ENCODE peak calls at places on chromosome 13, in six cellular contexts. C is AG04450, J is body of pancreas, V is mucosa of descending colon, H is RWPE1, G is upper lobe of right lung. F is an unnamed sample.

GRCh38 chr13:102825921-102826706 is 19.7 kb upstream of the ERCC5 start:
- DNase-seq in G (no peak), C (peak; percentile 71), H (peak; percentile 84), V (no peak), J (no peak), F (peak; percentile 93)

GRCh38 chr13:20828540-20829364 is 55.0 kb upstream of the EEF1AKMT1 start:
- DNase-seq in C (no peak), J (peak; percentile 17), H (peak; percentile 45), G (no peak), V (peak; percentile 52), F (peak; percentile 47)

GRCh38 chr13:50129923-50130685 is 114.9 kb downstream of the KCNRG start:
- DNase-seq in H (no peak), V (peak; percentile 29), C (no peak), J (no peak), G (peak; percentile 71), F (no peak)

GRCh38 chr13:111903143-111903542 is 163.8 kb upstream of the SOX1 start:
- DNase-seq in C (no peak), V (no peak), J (no peak), G (no peak), H (no peak), F (no peak)

GRCh38 chr13:24270639-24271131 is 38.7 kb upstream of the C1QTNF9 start:
- DNase-seq in V (peak; percentile 63), G (peak; percentile 85), C (no peak), J (peak; percentile 60), H (no peak), F (no peak)

GRCh38 chr13:114249062-114249461 is 14.4 kb downstream of the CDC16 start:
- DNase-seq in C (no peak), H (no peak), V (peak; percentile 53), J (no peak), G (no peak), F (no peak)

GRCh38 chr13:24348797-24349515 is 39.6 kb downstream of the C1QTNF9 start:
- DNase-seq in H (no peak), V (peak; percentile 92), G (no peak), J (peak; percentile 89), C (no peak), F (no peak)

GRCh38 chr13:41411536-41411935 is 45.8 kb upstream of the RGCC start:
- DNase-seq in G (no peak), H (peak; percentile 35), V (peak; percentile 7), J (no peak), C (peak; percentile 16), F (peak; percentile 61)

GRCh38 chr13:36475468-36475867 is 43.2 kb downstream of the CCNA1 start:
- DNase-seq in G (no peak), H (peak; percentile 37), J (no peak), C (no peak), V (no peak), F (peak; percentile 1)

GRCh38 chr13:60273971-60274370 is 110.2 kb upstream of the DIAPH3 start:
- DNase-seq in G (no peak), H (no peak), V (no peak), J (no peak), C (no peak), F (no peak)

GRCh38 chr13:95564091-95564490 is 11.6 kb downstream of the CLDN10 start:
- DNase-seq in C (no peak), V (no peak), J (no peak), H (no peak), G (no peak), F (no peak)

GRCh38 chr13:21925720-21926119 is 254.8 kb downstream of the FGF9 start:
- DNase-seq in G (no peak), J (no peak), C (no peak), H (no peak), V (no peak), F (no peak)

GRCh38 chr13:100203696-100204367 is 114.9 kb downstream of the PCCA start:
- DNase-seq in H (peak; percentile 10), V (no peak), J (no peak), G (no peak), C (no peak), F (no peak)

GRCh38 chr13:106372199-106373160 is 163.0 kb downstream of the EFNB2 start:
- DNase-seq in V (no peak), J (no peak), G (no peak), H (no peak), C (no peak), F (peak; percentile 24)

GRCh38 chr13:33101835-33102234 is 85.6 kb downstream of the KL start:
- DNase-seq in V (no peak), H (no peak), J (no peak), C (no peak), G (no peak), F (no peak)

GRCh38 chr13:72146816-72147215 is 279.8 kb upstream of the DACH1 start:
- DNase-seq in V (no peak), J (no peak), H (no peak), C (no peak), G (no peak), F (no peak)

GRCh38 chr13:105087941-105088340 is 1447.5 kb downstream of the EFNB2 start:
- DNase-seq in V (no peak), J (no peak), H (no peak), C (no peak), G (no peak), F (no peak)

GRCh38 chr13:93224545-93224944 is 2.1 kb upstream of the GPC6 start:
- DNase-seq in V (no peak), C (no peak), H (no peak), G (no peak), J (no peak), F (no peak)

GRCh38 chr13:112198611-112199010 is 131.7 kb downstream of the SOX1 start:
- DNase-seq in C (no peak), V (no peak), H (no peak), J (no peak), G (no peak), F (no peak)

DNA sequence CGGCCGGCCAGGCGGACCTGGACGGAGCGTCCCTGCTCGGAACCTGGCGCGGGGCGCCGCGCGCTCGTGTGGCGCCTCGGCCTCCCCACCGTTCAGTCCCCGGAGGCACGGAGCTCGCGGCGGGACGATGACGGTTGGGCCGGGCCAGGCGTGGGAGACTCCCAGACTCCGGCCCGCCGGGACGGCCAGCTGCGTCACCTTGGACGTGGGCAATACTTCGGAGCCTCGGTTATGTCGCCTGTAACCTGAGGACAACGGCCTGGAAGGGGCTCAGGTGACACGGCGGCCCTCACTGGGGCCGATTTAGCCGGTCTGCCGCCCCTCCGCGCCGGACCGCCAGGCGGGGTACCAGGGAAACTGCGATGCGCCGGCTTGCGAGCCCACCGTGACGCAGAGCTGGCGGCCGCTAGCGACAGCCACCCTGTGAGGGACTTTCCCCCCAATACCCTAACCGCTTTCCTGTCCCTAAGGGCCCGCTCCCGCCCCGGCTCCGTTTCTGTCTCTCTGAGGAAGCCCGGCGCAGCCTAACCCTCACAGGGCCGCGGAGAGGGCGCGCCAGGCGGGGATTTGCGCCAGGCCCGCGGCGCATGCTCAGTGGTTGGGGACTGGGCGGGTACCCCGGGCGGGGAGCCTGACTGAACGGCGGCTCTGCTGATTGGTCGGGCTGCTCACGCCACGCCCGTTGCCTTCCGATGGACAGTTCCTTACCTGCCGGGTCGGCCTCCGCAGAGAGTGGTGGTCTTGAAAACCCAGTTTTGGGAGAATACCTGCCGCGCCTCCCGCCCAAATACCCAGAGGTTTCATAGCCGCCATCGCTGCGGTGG is 109.5 kb upstream of the DOCK9 start:
- DNase-seq in C (peak; percentile 32), H (peak; percentile 98), J (peak; percentile 93), V (peak; percentile 93), G (peak; percentile 96), F (peak; percentile 59)
- TF ChIP-seq CTCF in C (no peak), H (no peak), J (peak; percentile 22), V (peak; percentile 21), G (peak; percentile 40), F (peak; percentile 33)

GRCh38 chr13:31044658-31045620 is 112.5 kb downstream of the TEX26 start:
- DNase-seq in C (no peak), J (no peak), V (peak; percentile 31), H (no peak), G (no peak), F (no peak)
- TF ChIP-seq CTCF in C (no peak), J (no peak), V (no peak), H (peak; percentile 65), G (no peak), F (no peak)

GRCh38 chr13:27631665-27632064 is 10.0 kb downstream of the POLR1D start:
- DNase-seq in V (no peak), C (no peak), G (no peak), H (no peak), J (no peak), F (no peak)

GRCh38 chr13:27628081-27628480 is 6.4 kb downstream of the POLR1D start:
- DNase-seq in G (no peak), C (no peak), J (no peak), H (no peak), V (no peak), F (no peak)

GRCh38 chr13:27632648-27633047 is 11.0 kb downstream of the POLR1D start:
- DNase-seq in H (no peak), G (no peak), J (no peak), V (no peak), C (no peak), F (no peak)

GRCh38 chr13:27632214-27632613 is 10.5 kb downstream of the POLR1D start:
- DNase-seq in H (no peak), C (no peak), V (no peak), G (no peak), J (no peak), F (no peak)

DNA sequence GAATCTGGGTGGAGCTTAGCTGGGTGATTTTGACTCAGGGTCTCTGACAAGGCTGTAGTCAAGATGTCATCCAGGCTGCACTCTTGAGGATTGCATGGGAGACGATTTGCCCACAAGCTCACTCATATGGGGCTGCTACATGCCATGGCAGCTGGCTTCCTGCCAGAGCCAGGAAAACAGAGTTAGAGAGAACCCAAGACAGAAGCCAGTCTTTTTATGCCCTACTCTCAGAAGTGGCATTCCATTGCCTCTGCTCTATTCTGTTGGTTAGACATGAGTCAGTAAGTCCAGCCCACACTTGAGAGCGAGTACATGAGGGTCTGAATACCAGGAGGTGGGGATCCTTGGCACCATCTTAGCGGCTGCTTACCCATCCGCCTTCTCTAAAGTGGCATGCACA is 9.5 kb downstream of the POLR1D start:
- DNase-seq in H (no peak), G (no peak), J (no peak), C (no peak), V (no peak), F (no peak)
- TF ChIP-seq CTCF in H (no peak), G (no peak), J (no peak), C (no peak), V (no peak), F (no peak)

DNA sequence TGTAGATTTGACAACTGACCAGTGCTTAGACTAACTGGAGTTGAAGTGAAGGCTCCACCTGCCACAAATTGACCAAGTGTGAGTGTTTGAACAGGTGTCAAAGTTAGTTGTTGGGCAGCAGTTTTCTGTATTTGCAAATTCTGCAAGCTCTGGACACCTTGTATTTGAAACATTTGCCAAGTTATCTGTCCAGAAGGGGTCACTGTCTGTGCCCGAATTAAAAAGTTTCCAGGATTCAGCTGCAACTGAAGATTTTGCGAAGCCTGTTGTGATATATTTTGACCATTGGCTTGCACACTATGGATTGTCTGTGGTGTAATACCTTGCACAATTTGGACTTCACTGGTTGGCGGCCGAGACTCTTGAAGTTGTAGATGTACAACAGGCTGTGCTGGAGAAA is 1690.7 kb downstream of the SLITRK5 start:
- DNase-seq in C (no peak), H (no peak), G (no peak), V (no peak), J (no peak), F (no peak)
- TF ChIP-seq CTCF in C (peak; percentile 37), H (no peak), G (peak; percentile 8), V (no peak), J (no peak), F (peak; percentile 31)

DNA sequence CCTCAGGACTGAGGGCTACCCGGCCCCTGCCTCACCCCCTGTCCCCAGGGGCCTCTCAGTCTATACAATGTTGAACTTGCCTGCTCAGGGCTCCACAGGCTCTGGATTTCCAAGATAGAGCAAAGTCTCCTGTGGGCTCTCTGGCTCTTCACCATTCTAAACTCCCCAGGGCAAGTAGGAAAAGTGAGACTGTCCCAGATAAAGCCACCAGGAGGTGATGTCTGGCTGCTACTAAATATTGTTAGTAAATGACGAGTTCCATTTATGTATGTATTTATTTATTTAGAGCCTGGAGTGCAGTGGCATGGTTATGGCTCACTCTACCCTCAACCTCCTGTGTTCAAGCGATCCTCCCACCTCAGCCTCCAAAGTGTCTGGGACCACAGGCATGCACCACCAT is 73.6 kb upstream of the SIAH3 start:
- DNase-seq in J (no peak), H (no peak), C (no peak), G (no peak), V (no peak), F (no peak)
- TF ChIP-seq CTCF in J (no peak), H (no peak), C (no peak), G (no peak), V (no peak), F (peak; percentile 17)

F was measured in astrocyte of the cerebellum.